ENCODE peak calls at places on chromosomes 12 and 14, in four cellular contexts. X is activated CD8-positive, alpha-beta T cell treated with anti-CD3 and anti-CD28 coated beads for 36 hours; E is AG09309; B is activated CD8-positive, alpha-beta memory T cell treated with anti-CD3 and anti-CD28 coated beads for 24 hours. K is an unnamed sample.

GRCh38 chr14:53792909-53793308 is 163.7 kb downstream of the BMP4 start:
- DNase-seq in X (no peak), E (no peak), B (no peak), K (no peak)

GRCh38 chr12:83537428-83538053 is 850.8 kb downstream of the TMTC2 start:
- DNase-seq in B (no peak), E (peak), X (no peak), K (no peak)

GRCh38 chr14:57502581-57503254 is 9.1 kb upstream of the CCDC198 start:
- DNase-seq in X (no peak), B (no peak), E (no peak), K (no peak)

GRCh38 chr12:5102261-5102789 is 58.6 kb downstream of the KCNA5 start:
- DNase-seq in E (peak), B (no peak), X (no peak), K (no peak)

GRCh38 chr14:68695871-68696665 is 96.8 kb downstream of the ZFP36L1 start:
- DNase-seq in B (no peak), X (no peak), E (no peak), K (peak)

GRCh38 chr12:127383281-127383680 is 883.7 kb upstream of the TMEM132C start:
- DNase-seq in B (no peak), X (no peak), E (no peak), K (no peak)

GRCh38 chr12:131830335-131831020 is 2.3 kb downstream of the MMP17 start:
- DNase-seq in X (peak), E (peak), B (peak), K (peak)

GRCh38 chr14:91163316-91163715 is 49.4 kb downstream of the DGLUCY start:
- DNase-seq in X (no peak), E (no peak), B (no peak), K (no peak)

GRCh38 chr12:132806857-132807256 is 21.8 kb downstream of the GOLGA3 start:
- DNase-seq in E (no peak), X (peak), B (peak), K (no peak)

GRCh38 chr14:24576178-24576577 is at the start of gene CTSG:
- DNase-seq in X (no peak), E (no peak), B (no peak), K (no peak)

GRCh38 chr14:92507174-92507768 is 6.3 kb upstream of the RIN3 start:
- DNase-seq in X (no peak), E (no peak), B (no peak), K (no peak)

GRCh38 chr14:77076118-77076631 is 21.9 kb upstream of the CIPC start:
- DNase-seq in E (no peak), X (no peak), B (no peak), K (peak)

GRCh38 chr12:14554281-14555008 is 13.2 kb downstream of the PLBD1 start:
- DNase-seq in X (no peak), E (no peak), B (no peak), K (peak)

GRCh38 chr14:81390706-81391105 is 9.4 kb downstream of the STON2 start:
- DNase-seq in B (no peak), E (no peak), X (no peak), K (no peak)

GRCh38 chr12:124686001-124686884 is 118.8 kb upstream of the NCOR2 start:
- DNase-seq in B (no peak), X (no peak), E (no peak), K (no peak)

GRCh38 chr12:124910561-124911478 is 3.6 kb downstream of the UBC start:
- DNase-seq in E (no peak), B (no peak), X (no peak), K (no peak)

GRCh38 chr12:20865873-20866272 is 55.4 kb downstream of the SLCO1B3 start:
- DNase-seq in X (no peak), E (no peak), B (no peak), K (no peak)

GRCh38 chr12:126389215-126389841 is 1324.1 kb downstream of the AACS start:
- DNase-seq in B (no peak), X (no peak), E (peak), K (no peak)

GRCh38 chr12:88683628-88684027 is 103.4 kb upstream of the KITLG start:
- DNase-seq in X (no peak), E (no peak), B (no peak), K (no peak)

GRCh38 chr12:1660304-1661187 is 30.3 kb upstream of the ADIPOR2 start:
- DNase-seq in X (peak), B (no peak), E (no peak), K (no peak)